ENCODE peak calls at places on chromosome 21, in seven cellular contexts. M, K, C, O, V, Q and L are unnamed samples.

GRCh38 chr21:15014220-15014619 is 50.6 kb downstream of the NRIP1 start:
- DNase-seq in V (no peak), K (peak), O (no peak), M (no peak), Q (no peak), C (no peak), L (no peak)

GRCh38 chr21:45574081-45574501 is 31.9 kb upstream of the SLC19A1 start:
- DNase-seq in Q (no peak), M (peak), V (no peak), C (peak), O (no peak), K (no peak), L (peak)

GRCh38 chr21:38712076-38712475 is 93.7 kb upstream of the ETS2 start:
- DNase-seq in K (peak), V (peak), C (no peak), O (peak), M (peak), Q (peak), L (peak)

GRCh38 chr21:46457801-46458314 is 833 bp upstream of the DIP2A start:
- DNase-seq in V (peak), O (peak), Q (no peak), M (peak), C (no peak), K (peak), L (no peak)

GRCh38 chr21:15005391-15005790 is 59.4 kb downstream of the NRIP1 start:
- DNase-seq in C (no peak), Q (peak), K (no peak), M (peak), V (no peak), O (no peak), L (peak)

GRCh38 chr21:44485254-44485793 is 30.0 kb downstream of the LRRC3 start:
- DNase-seq in C (no peak), Q (peak), O (no peak), K (no peak), M (peak), V (no peak), L (peak)

GRCh38 chr21:17925900-17926299 is 106.7 kb upstream of the C21orf91 start:
- DNase-seq in K (peak), Q (peak), O (no peak), V (peak), M (no peak), C (no peak), L (no peak)

GRCh38 chr21:45769896-45770295 is 126.4 kb downstream of the PCBP3 start:
- DNase-seq in V (no peak), M (no peak), Q (no peak), K (no peak), O (no peak), C (no peak), L (no peak)

GRCh38 chr21:46171996-46172862 is 12.0 kb downstream of the SPATC1L start:
- DNase-seq in Q (no peak), K (no peak), M (no peak), V (no peak), O (no peak), C (peak), L (no peak)

GRCh38 chr21:40043423-40043822 is 176.2 kb downstream of the PCP4 start:
- DNase-seq in M (no peak), C (no peak), O (no peak), Q (no peak), V (no peak), K (no peak), L (no peak)

GRCh38 chr21:29232601-29233541 is 65.9 kb upstream of the BACH1 start:
- DNase-seq in Q (no peak), V (peak), M (no peak), K (peak), O (peak), C (no peak), L (no peak)

GRCh38 chr21:19489930-19490329 is 1086.3 kb upstream of the TMPRSS15 start:
- DNase-seq in K (no peak), M (no peak), C (no peak), O (no peak), V (no peak), Q (no peak), L (peak)

GRCh38 chr21:17834639-17835354 is 15.6 kb upstream of the C21orf91 start:
- DNase-seq in K (no peak), Q (no peak), O (no peak), C (no peak), V (no peak), M (no peak), L (no peak)

GRCh38 chr21:45535341-45536081 is 6.7 kb downstream of the SLC19A1 start:
- DNase-seq in V (no peak), C (peak), M (no peak), K (no peak), O (no peak), Q (no peak), L (peak)

GRCh38 chr21:31731112-31731801 is 661 bp downstream of the SCAF4 start:
- DNase-seq in V (no peak), K (peak), C (peak), M (peak), O (no peak), Q (peak), L (peak)

GRCh38 chr21:33703750-33704606 is 61.7 kb downstream of the ITSN1 start:
- DNase-seq in Q (no peak), M (no peak), K (no peak), C (no peak), O (no peak), V (no peak), L (peak)

GRCh38 chr21:18759751-18760161 is 356.2 kb upstream of the TMPRSS15 start:
- DNase-seq in M (no peak), V (peak), K (no peak), O (no peak), Q (no peak), C (no peak), L (no peak)

GRCh38 chr21:27572681-27573080 is 605.8 kb upstream of the ADAMTS5 start:
- DNase-seq in C (no peak), Q (no peak), K (peak), V (peak), O (peak), M (no peak), L (no peak)

GRCh38 chr21:38660333-38661295 is 145.1 kb upstream of the ETS2 start:
- DNase-seq in K (peak), M (peak), O (no peak), Q (peak), V (no peak), C (peak), L (peak)

GRCh38 chr21:45869121-45870007 is 112.2 kb upstream of the COL6A1 start:
- DNase-seq in K (peak), C (peak), O (no peak), Q (no peak), V (peak), M (peak), L (peak)

GRCh38 chr21:45280178-45280821 is 7.4 kb downstream of the POFUT2 start:
- DNase-seq in C (peak), O (no peak), M (peak), Q (no peak), V (no peak), K (no peak), L (peak)

GRCh38 chr21:38250991-38251418 is 5.8 kb upstream of the KCNJ15 start:
- DNase-seq in K (peak), O (no peak), M (no peak), C (no peak), V (no peak), Q (no peak), L (no peak)

GRCh38 chr21:44878053-44878982 is 4.8 kb upstream of the PTTG1IP start:
- DNase-seq in M (no peak), C (no peak), V (peak), O (no peak), Q (no peak), K (no peak), L (no peak)

GRCh38 chr21:21196087-21196486 is 197.9 kb downstream of the NCAM2 start:
- DNase-seq in K (peak), V (no peak), M (no peak), C (no peak), Q (no peak), O (no peak), L (no peak)

GRCh38 chr21:21200939-21201610 is 202.9 kb downstream of the NCAM2 start:
- DNase-seq in V (no peak), O (no peak), M (no peak), Q (no peak), C (no peak), K (peak), L (no peak)

GRCh38 chr21:21196848-21197247 is 198.6 kb downstream of the NCAM2 start:
- DNase-seq in C (no peak), M (no peak), V (no peak), K (no peak), Q (no peak), O (no peak), L (no peak)

GRCh38 chr21:21200103-21200938 is 202.1 kb downstream of the NCAM2 start:
- DNase-seq in M (no peak), Q (no peak), V (peak), O (no peak), K (peak), C (no peak), L (no peak)

GRCh38 chr21:21199342-21200102 is 201.3 kb downstream of the NCAM2 start:
- DNase-seq in Q (no peak), O (no peak), C (no peak), V (no peak), K (no peak), M (no peak), L (no peak)
- H3K9ac ChIP-seq in Q (no peak), O (no peak), C (no peak), V (no peak), K (no peak), M (no peak), L (no peak)

DNA sequence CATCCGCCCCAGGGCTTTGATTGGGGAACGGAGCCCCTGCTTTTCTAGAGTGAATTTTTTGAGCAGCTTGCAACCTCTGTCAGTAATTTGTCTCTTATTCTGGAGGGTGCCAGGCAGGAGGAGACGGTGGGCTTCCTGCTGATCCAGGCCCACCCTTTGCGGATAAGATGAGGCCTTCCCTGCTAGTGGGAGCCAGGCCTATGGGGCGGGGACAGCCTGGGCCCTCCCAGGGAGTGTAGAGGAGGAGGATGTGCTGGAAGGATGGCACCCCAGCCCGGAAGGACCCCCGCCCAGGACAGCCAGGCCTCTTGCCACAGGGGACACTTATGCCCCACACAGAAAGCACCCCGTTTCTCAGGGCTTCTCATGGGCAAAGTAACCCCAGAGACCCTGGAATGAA is 118.8 kb downstream of the SIK1 start:
- DNase-seq in M (no peak), C (peak), V (no peak), K (no peak), Q (no peak), O (no peak), L (no peak)
- H3K9ac ChIP-seq in M (no peak), C (no peak), V (no peak), K (no peak), Q (no peak), O (no peak), L (no peak)

DNA sequence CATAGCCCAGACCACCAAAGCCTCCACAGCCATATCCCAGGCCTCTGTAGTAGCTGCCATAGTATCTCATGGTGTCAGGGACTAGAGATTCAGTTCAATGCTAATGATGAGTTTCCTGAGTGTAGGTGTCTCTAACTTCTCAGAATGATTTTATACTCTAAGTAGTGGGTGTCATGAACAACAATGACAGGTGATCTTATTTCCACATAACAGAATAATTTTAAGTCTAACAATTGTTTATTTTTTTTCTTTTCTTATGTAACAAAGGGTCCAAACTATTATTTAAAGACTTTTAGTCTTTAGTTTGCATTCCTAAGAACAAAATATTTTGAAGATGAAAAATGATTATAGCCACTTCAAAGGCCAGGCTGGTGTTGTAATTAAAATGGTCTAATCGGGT is at the start of gene KRTAP19-6:
- DNase-seq in V (no peak), M (no peak), K (no peak), O (no peak), Q (no peak), C (no peak), L (no peak)
- H3K9ac ChIP-seq in V (no peak), M (no peak), K (no peak), O (no peak), Q (no peak), C (no peak), L (no peak)

GRCh38 chr21:42525676-42526378 is 12.2 kb downstream of the SLC37A1 start:
- DNase-seq in C (no peak), M (no peak), Q (no peak), K (no peak), O (no peak), V (no peak), L (no peak)

GRCh38 chr21:42526379-42526727 is 12.7 kb downstream of the SLC37A1 start:
- DNase-seq in K (no peak), C (peak), O (no peak), Q (no peak), M (no peak), V (no peak), L (peak)

GRCh38 chr21:42525228-42525604 is 11.6 kb downstream of the SLC37A1 start:
- DNase-seq in M (no peak), C (no peak), K (no peak), V (no peak), O (peak), Q (peak), L (no peak)

GRCh38 chr21:42527489-42528158 is 14.0 kb downstream of the SLC37A1 start:
- DNase-seq in V (no peak), Q (no peak), K (no peak), M (no peak), O (no peak), C (no peak), L (no peak)

DNA sequence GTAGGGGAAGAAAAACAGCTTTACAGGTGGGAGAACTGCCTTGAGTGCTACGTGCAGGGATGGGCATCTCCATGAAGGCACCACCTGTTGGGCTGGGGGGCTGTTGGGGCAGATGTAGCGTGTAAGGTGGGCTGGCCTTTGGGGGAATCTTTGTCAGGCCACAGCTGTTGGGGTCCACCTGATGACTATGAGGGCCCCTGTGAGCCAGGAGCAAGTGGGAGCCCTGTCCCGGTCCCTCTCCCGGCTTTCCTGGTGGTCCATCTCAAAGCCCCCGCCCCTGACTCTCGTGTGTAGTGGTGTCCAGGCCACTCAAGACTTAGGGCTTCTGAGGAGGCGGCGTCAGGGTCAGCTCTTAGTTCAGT is 13.5 kb downstream of the SLC37A1 start:
- DNase-seq in V (no peak), M (no peak), K (no peak), C (peak), O (no peak), Q (no peak), L (peak)
- H3K9ac ChIP-seq in V (no peak), M (no peak), K (no peak), C (no peak), O (no peak), Q (no peak), L (no peak)

GRCh38 chr21:41429305-41429704 is 3.3 kb downstream of the MX1 start:
- DNase-seq in V (no peak), O (no peak), C (no peak), M (no peak), Q (no peak), K (no peak), L (no peak)
- H3K9ac ChIP-seq in V (no peak), O (no peak), C (no peak), M (no peak), Q (no peak), K (no peak), L (no peak)

GRCh38 chr21:26177741-26178452 is 7.3 kb upstream of the APP start:
- DNase-seq in C (no peak), Q (no peak), K (peak), M (no peak), V (no peak), O (no peak), L (no peak)
- H3K9ac ChIP-seq in C (no peak), Q (no peak), K (no peak), M (no peak), V (no peak), O (no peak), L (no peak)

DNA sequence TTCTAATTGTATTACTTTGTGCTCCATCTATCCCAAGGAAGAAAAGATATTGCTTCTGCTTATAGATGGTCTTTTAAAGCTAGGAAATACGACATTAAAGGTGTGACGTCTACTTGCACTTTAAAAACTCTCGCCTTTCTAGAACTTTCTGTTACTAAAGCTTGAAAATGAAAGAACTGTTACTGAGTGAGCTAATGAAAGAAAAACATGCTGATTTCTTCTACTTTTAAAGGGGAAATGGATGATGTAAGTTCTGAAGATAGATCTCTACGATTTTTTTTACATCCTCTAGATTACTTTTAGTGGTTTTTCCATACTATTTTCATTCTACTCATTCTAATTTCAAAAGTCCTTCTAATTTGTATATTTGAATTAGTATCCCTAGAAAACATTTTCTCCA is 387.5 kb downstream of the USP25 start:
- DNase-seq in Q (no peak), K (peak), V (no peak), O (no peak), C (no peak), M (no peak), L (no peak)
- H3K9ac ChIP-seq in Q (no peak), K (no peak), V (no peak), O (no peak), C (no peak), M (no peak), L (no peak)